ENCODE peak calls at places on chromosomes 1 and 21, in eight cellular contexts. V is amygdala; K is cardiac fibroblast; E is A172; S is aorta; N is stimulated activated CD4-positive, alpha-beta T cell treated with anti-CD3 and anti-CD28 coated beads, Interleukin-4, amount 100 ng/mL, for 1 hour; I is activated CD8-positive, alpha-beta memory T cell treated with anti-CD3 and anti-CD28 coated beads for 4 hours; X is endothelial cell. B is an unnamed sample.
A peak's percentile ranks its signal among the peaks of the same experiment; 100 is the strongest.

GRCh38 chr1:159921700-159922498 is 3.4 kb downstream of the TAGLN2 start:
- DNase-seq in I (no peak), S (peak; percentile 80), E (peak; percentile 75), N (no peak), V (no peak), K (peak; percentile 50), X (no peak), B (no peak)

GRCh38 chr1:62198781-62199125 is 4.1 kb downstream of the L1TD1 start:
- DNase-seq in S (no peak), X (no peak), N (no peak), I (no peak), E (peak; percentile 6), V (no peak), K (peak; percentile 11), B (no peak)

GRCh38 chr1:109850194-109850593 is 60.5 kb upstream of the CSF1 start:
- DNase-seq in N (no peak), V (no peak), I (no peak), K (no peak), X (no peak), S (no peak), E (no peak), B (no peak)

GRCh38 chr1:159318784-159319551 is 16.8 kb downstream of the FCER1A start:
- DNase-seq in E (no peak), N (no peak), S (no peak), X (no peak), K (no peak), V (no peak), I (no peak), B (no peak)

GRCh38 chr1:9317591-9318331 is 25.1 kb downstream of the SPSB1 start:
- DNase-seq in S (no peak), N (no peak), V (peak; percentile 16), I (no peak), X (no peak), K (peak; percentile 79), E (peak; percentile 68), B (no peak)

GRCh38 chr1:85148524-85149250 is 52.1 kb downstream of the SYDE2 start:
- DNase-seq in N (no peak), S (no peak), V (no peak), I (no peak), E (peak; percentile 1), K (peak; percentile 10), X (no peak), B (no peak)

GRCh38 chr1:6512245-6512907 is 20.9 kb upstream of the PLEKHG5 start:
- DNase-seq in I (no peak), K (no peak), E (no peak), X (no peak), N (no peak), S (no peak), V (no peak), B (no peak)

GRCh38 chr1:47521034-47521871 is 83.4 kb downstream of the FOXD2 start:
- DNase-seq in S (peak; percentile 88), V (no peak), X (no peak), I (no peak), E (no peak), N (no peak), K (peak; percentile 44), B (no peak)

GRCh38 chr1:205523891-205524793 is 19.7 kb downstream of the CDK18 start:
- DNase-seq in N (peak; percentile 78), I (no peak), K (peak; percentile 76), V (peak; percentile 91), X (peak; percentile 78), S (peak; percentile 94), E (peak; percentile 85), B (no peak)

GRCh38 chr1:20589331-20590312 is 725 bp downstream of the CDA start:
- DNase-seq in I (no peak), V (no peak), K (peak; percentile 45), X (no peak), E (no peak), N (no peak), S (peak; percentile 84), B (no peak)

GRCh38 chr1:178579562-178579961 is 66.7 kb downstream of the TEX35 start:
- DNase-seq in I (no peak), X (no peak), N (no peak), K (no peak), E (no peak), S (no peak), V (no peak), B (no peak)

GRCh38 chr21:24514081-24514733 is 1093.1 kb downstream of the MRPL39 start:
- DNase-seq in X (no peak), E (no peak), I (no peak), V (no peak), S (no peak), N (no peak), K (peak; percentile 20), B (no peak)

GRCh38 chr1:218390625-218391024 is 45.5 kb downstream of the TGFB2 start:
- DNase-seq in S (no peak), E (peak; percentile 52), I (no peak), N (no peak), K (peak; percentile 59), V (no peak), X (no peak), B (no peak)

GRCh38 chr21:33828083-33828482 is 87.5 kb downstream of the ATP5PO start:
- DNase-seq in S (no peak), K (no peak), N (no peak), I (no peak), X (no peak), E (no peak), V (no peak), B (no peak)

GRCh38 chr1:199684686-199685273 is 342.7 kb upstream of the NR5A2 start:
- DNase-seq in S (no peak), X (peak; percentile 36), K (peak; percentile 82), N (no peak), V (peak; percentile 9), E (peak; percentile 85), I (no peak), B (no peak)

GRCh38 chr21:44695641-44696040 is 1.3 kb upstream of the KRTAP10-12 start:
- DNase-seq in E (no peak), V (no peak), X (no peak), I (no peak), N (no peak), K (no peak), S (no peak), B (no peak)

GRCh38 chr1:218480137-218480536 is 135.0 kb downstream of the TGFB2 start:
- DNase-seq in K (peak; percentile 99), S (no peak), E (peak; percentile 96), V (no peak), X (no peak), N (no peak), I (no peak), B (no peak)